ENCODE peak calls at places on chromosomes 13 and 19, in four cellular contexts. F is AG09319, Z is DMS53, C is osteocyte. G is an unnamed sample.

GRCh38 chr13:24173775-24174174 is 13.3 kb downstream of the SPATA13 start:
- DNase-seq in F (no peak), Z (no peak), C (no peak), G (no peak)

GRCh38 chr19:3293560-3293959 is 69.1 kb downstream of the CELF5 start:
- DNase-seq in F (no peak), Z (no peak), C (no peak), G (no peak)

GRCh38 chr19:3818479-3818878 is 32.3 kb upstream of the MATK start:
- DNase-seq in F (no peak), Z (peak), C (no peak), G (peak)

GRCh38 chr13:111280666-111281577 is 39.5 kb upstream of the TEX29 start:
- DNase-seq in F (no peak), Z (no peak), C (no peak), G (no peak)

GRCh38 chr13:75139291-75139690 is 342.7 kb downstream of the TBC1D4 start:
- DNase-seq in F (no peak), Z (no peak), C (no peak), G (no peak)

GRCh38 chr13:71137106-71137505 is 729.9 kb downstream of the DACH1 start:
- DNase-seq in F (no peak), Z (no peak), C (no peak), G (no peak)

GRCh38 chr19:18340990-18341868 is 831 bp downstream of the PGPEP1 start:
- DNase-seq in F (no peak), Z (peak), C (no peak), G (no peak)

GRCh38 chr19:20612711-20613316 is 47.2 kb upstream of the ZNF737 start:
- DNase-seq in F (no peak), Z (no peak), C (no peak), G (no peak)

GRCh38 chr13:50344717-50345116 is 329.5 kb downstream of the KCNRG start:
- DNase-seq in F (no peak), Z (peak), C (no peak), G (no peak)

G was measured in GM04504.